ENCODE peak calls at places on chromosomes 13 and 19, in seven cellular contexts. W is Peyer's patch, G is OCI-LY7, O is right lobe of liver, X is kidney, R is Caco-2, V is fibroblast of lung. L is an unnamed sample.

GRCh38 chr13:26561636-26562537 is 4.4 kb downstream of the WASF3 start:
- DNase-seq in W (no peak), G (no peak), O (no peak), X (no peak), R (no peak), V (peak; percentile 46), L (no peak)

GRCh38 chr13:62130016-62130970 is 714.6 kb upstream of the PCDH20 start:
- DNase-seq in W (no peak), G (no peak), O (no peak), X (no peak), R (no peak), V (no peak), L (no peak)

GRCh38 chr19:12752056-12752781 is 628 bp downstream of the BEST2 start:
- DNase-seq in W (no peak), G (no peak), O (no peak), X (no peak), R (no peak), V (no peak), L (no peak)

GRCh38 chr13:100454876-100455275 is 133.7 kb downstream of the GGACT start:
- DNase-seq in W (no peak), G (no peak), O (no peak), X (no peak), R (no peak), V (peak; percentile 27), L (no peak)

GRCh38 chr19:42420055-42420544 is 7.1 kb downstream of the LIPE start:
- DNase-seq in W (peak; percentile 71), G (peak; percentile 86), O (no peak), X (peak; percentile 39), R (peak; percentile 71), V (peak; percentile 53), L (peak; percentile 63)

GRCh38 chr13:79445968-79446645 is 34.8 kb upstream of the NDFIP2 start:
- DNase-seq in W (no peak), G (no peak), O (no peak), X (no peak), R (no peak), V (no peak), L (no peak)

GRCh38 chr13:50299546-50300249 is 284.5 kb downstream of the KCNRG start:
- DNase-seq in W (no peak), G (no peak), O (no peak), X (no peak), R (no peak), V (no peak), L (no peak)

GRCh38 chr19:38063921-38064320 is 156.9 kb downstream of the SIPA1L3 start:
- DNase-seq in W (no peak), G (no peak), O (no peak), X (no peak), R (no peak), V (no peak), L (no peak)

GRCh38 chr19:47296036-47296435 is 13.6 kb upstream of the C5AR1 start:
- DNase-seq in W (peak; percentile 83), G (peak; percentile 93), O (peak; percentile 67), X (no peak), R (peak; percentile 89), V (peak; percentile 80), L (peak; percentile 72)

GRCh38 chr19:18426416-18426767 is 7.2 kb downstream of the SSBP4 start:
- DNase-seq in W (no peak), G (no peak), O (no peak), X (no peak), R (no peak), V (no peak), L (no peak)

GRCh38 chr19:13670846-13671245 is 93.5 kb upstream of the MRI1 start:
- DNase-seq in W (no peak), G (no peak), O (no peak), X (no peak), R (no peak), V (no peak), L (no peak)

GRCh38 chr13:37657134-37657533 is 58.6 kb upstream of the POSTN start:
- DNase-seq in W (no peak), G (no peak), O (no peak), X (no peak), R (no peak), V (peak; percentile 31), L (no peak)

GRCh38 chr13:76799696-76800095 is 86.5 kb downstream of the KCTD12 start:
- DNase-seq in W (no peak), G (no peak), O (no peak), X (no peak), R (no peak), V (no peak), L (no peak)

GRCh38 chr13:25752957-25753540 is 298.8 kb downstream of the SHISA2 start:
- DNase-seq in W (no peak), G (no peak), O (no peak), X (no peak), R (no peak), V (peak; percentile 96), L (no peak)

DNA sequence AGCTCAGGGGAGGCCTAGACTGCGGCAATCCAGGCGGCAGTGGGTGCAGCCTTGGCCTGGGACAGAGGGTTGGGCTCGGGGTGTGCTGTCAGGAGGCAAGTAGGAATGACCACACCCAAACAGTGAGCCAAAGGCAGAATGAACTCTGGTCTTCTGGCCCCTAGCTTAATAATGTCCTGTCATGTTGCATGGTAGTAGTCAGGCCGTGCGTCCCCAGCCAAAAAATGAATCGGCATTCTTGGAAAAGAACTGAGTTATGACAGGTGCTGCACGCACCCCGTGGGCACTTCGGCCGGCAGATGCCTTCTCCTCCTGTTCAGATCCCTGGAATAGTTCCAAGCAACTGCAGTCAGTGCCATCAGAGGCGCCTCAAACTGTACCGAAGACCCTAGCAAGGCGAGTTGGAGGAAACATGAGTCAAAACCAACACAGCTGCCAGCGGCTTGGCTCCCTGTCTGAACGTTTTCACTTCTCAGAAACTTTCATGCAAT is 55.9 kb downstream of the ATP7B start:
- DNase-seq in W (no peak), G (no peak), O (no peak), X (no peak), R (no peak), V (peak; percentile 14), L (no peak)
- H3K4me1 ChIP-seq in W (peaks cover 3% of the 10 kb centered on the region), G (peaks cover 14% of the 10 kb centered on the region), O (peaks cover 3% of the 10 kb centered on the region), X (no peaks in the 10 kb centered on the region), R (peaks cover 13% of the 10 kb centered on the region), V (no peaks in the 10 kb centered on the region), L (peaks cover 32% of the 10 kb centered on the region)

GRCh38 chr13:102873653-102874052 is 27.8 kb downstream of the ERCC5 start:
- DNase-seq in W (no peak), G (no peak), O (no peak), X (no peak), R (no peak), V (peak; percentile 17), L (no peak)
- H3K4me3 ChIP-seq in W (no peak overlapping the region), G (no peak overlapping the region), O (no peak overlapping the region), X (no peak overlapping the region), R (no peak overlapping the region), V (no peak overlapping the region), L (no peak overlapping the region)

GRCh38 chr19:11345122-11345752 is 831 bp downstream of the TMEM205 start:
- DNase-seq in W (no peak), G (no peak), O (no peak), X (no peak), R (no peak), V (no peak), L (no peak)

GRCh38 chr19:11346104-11346940 is at the start of the genes CCDC159 and TMEM205:
- DNase-seq in W (peak; percentile 97), G (peak; percentile 100), O (peak; percentile 99), X (peak; percentile 99), R (peak; percentile 98), V (peak; percentile 99), L (peak; percentile 98)

GRCh38 chr19:11339254-11340098 is at the start of gene RAB3D:
- DNase-seq in W (peak; percentile 84), G (peak; percentile 90), O (peak; percentile 93), X (peak; percentile 98), R (peak; percentile 92), V (peak; percentile 90), L (peak; percentile 48)

GRCh38 chr19:11338569-11339253 is 746 bp downstream of the RAB3D start:
- DNase-seq in W (no peak), G (no peak), O (no peak), X (peak; percentile 77), R (no peak), V (no peak), L (no peak)

DNA sequence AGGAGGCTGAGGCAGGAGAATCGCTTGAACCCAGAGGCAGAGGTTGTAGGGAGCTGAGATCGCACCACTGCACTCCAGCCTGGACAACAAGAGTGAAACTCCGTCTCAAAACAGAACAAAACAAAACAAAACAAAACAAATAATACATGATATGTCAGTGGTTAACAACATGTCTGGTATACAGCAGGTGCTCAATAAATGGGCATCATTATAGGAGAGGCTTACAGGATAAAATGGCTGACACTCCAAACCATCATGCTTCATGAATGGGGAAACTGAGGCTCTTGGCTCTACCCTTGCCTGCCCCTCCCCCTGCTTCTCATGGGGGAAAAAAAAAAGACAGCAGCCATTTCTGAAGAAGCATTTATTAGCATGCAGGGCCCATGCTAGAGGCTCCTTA is 3.0 kb upstream of the RAB3D start:
- DNase-seq in W (no peak), G (no peak), O (no peak), X (no peak), R (no peak), V (no peak), L (no peak)
- H3K4me1 ChIP-seq in W (peaks cover 4% of the 10 kb centered on the region), G (peaks cover 41% of the 10 kb centered on the region), O (peaks cover 9% of the 10 kb centered on the region), X (peaks cover 20% of the 10 kb centered on the region), R (peaks cover 31% of the 10 kb centered on the region), V (peaks cover 14% of the 10 kb centered on the region), L (peaks cover 38% of the 10 kb centered on the region)

DNA sequence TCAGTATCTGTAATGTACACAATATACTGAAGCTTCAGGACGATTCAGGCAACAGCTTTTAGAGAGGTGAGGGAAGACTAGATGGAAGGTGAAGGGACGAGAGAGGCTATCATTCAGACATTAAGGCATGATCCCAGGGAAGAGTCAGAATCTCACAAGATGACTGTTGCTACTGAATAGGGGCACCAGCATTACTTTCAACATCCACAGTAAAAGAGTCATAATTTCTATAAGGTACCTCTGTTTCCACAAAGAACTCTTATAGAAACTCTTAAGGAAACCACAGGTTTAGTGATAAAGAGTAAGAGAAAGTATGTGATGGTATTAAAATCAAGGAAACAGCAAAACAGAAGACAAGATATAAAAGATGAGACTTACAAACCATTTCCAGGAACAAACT is 23.0 kb downstream of the LCP1 start:
- DNase-seq in W (no peak), G (no peak), O (no peak), X (no peak), R (no peak), V (no peak), L (no peak)
- H3K4me3 ChIP-seq in W (no peak overlapping the region), G (no peak overlapping the region), O (no peak overlapping the region), X (no peak overlapping the region), R (no peak overlapping the region), V (no peak overlapping the region), L (no peak overlapping the region)

DNA sequence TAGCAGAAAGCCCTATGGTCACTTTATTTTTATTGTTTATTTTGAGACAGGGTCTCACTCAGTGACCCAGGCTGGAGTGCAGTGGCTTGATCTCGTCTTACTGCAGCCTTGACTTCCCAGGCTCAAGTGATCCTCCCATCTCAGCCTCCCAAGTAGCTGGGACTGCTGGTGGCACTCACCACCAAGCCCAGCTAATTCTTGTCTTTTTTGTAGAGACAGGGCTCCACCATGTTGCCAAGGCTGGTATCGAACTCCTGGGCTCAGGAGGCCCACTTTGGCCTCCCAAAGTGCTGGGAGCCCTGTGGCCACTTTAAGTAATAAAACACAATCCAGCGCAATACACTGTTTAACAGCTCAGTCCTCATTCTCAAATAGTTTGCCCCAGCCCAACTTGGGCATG is 69.3 kb downstream of the NUFIP1 start:
- DNase-seq in W (no peak), G (peak; percentile 4), O (no peak), X (no peak), R (no peak), V (peak; percentile 21), L (no peak)
- H3K4me1 ChIP-seq in W (no peaks in the 10 kb centered on the region), G (peaks cover 11% of the 10 kb centered on the region), O (peaks cover 8% of the 10 kb centered on the region), X (peaks cover 17% of the 10 kb centered on the region), R (peaks cover 7% of the 10 kb centered on the region), V (peaks cover 14% of the 10 kb centered on the region), L (peaks cover 9% of the 10 kb centered on the region)